ENCODE peak calls at places on chromosomes 3 and 15, in eight cellular contexts. One of them, this sample, is unnamed.

GRCh38 chr3:48186993-48187578 is 1.1 kb downstream of the CDC25A start:
- DNase-seq in cardiac fibroblast: peak
- DNase-seq in esophagus muscularis mucosa: no peak
- DNase-seq in astrocyte of the cerebellum: no peak
- DNase-seq in lower lobe of right lung: no peak
- DNase-seq in tibial artery: no peak
- DNase-seq in AG09309: no peak
- DNase-seq in heart left ventricle: no peak
- DNase-seq in this sample: no peak

GRCh38 chr15:96353931-96354730 is 23.6 kb downstream of the NR2F2 start:
- DNase-seq in heart left ventricle: peak
- DNase-seq in astrocyte of the cerebellum: no peak
- DNase-seq in lower lobe of right lung: no peak
- DNase-seq in tibial artery: peak
- DNase-seq in AG09309: no peak
- DNase-seq in cardiac fibroblast: peak
- DNase-seq in esophagus muscularis mucosa: no peak
- DNase-seq in this sample: no peak

GRCh38 chr3:183360971-183361624 is 67.3 kb downstream of the MCF2L2 start:
- DNase-seq in astrocyte of the cerebellum: no peak
- DNase-seq in heart left ventricle: no peak
- DNase-seq in cardiac fibroblast: no peak
- DNase-seq in esophagus muscularis mucosa: no peak
- DNase-seq in lower lobe of right lung: no peak
- DNase-seq in tibial artery: no peak
- DNase-seq in AG09309: no peak
- DNase-seq in this sample: no peak

GRCh38 chr3:126056681-126057546 is 27.0 kb downstream of the SLC41A3 start:
- DNase-seq in esophagus muscularis mucosa: peak
- DNase-seq in lower lobe of right lung: no peak
- DNase-seq in AG09309: no peak
- DNase-seq in tibial artery: no peak
- DNase-seq in heart left ventricle: peak
- DNase-seq in astrocyte of the cerebellum: peak
- DNase-seq in cardiac fibroblast: peak
- DNase-seq in this sample: no peak

GRCh38 chr3:45409921-45410320 is 21.5 kb downstream of the LARS2 start:
- DNase-seq in tibial artery: no peak
- DNase-seq in esophagus muscularis mucosa: no peak
- DNase-seq in AG09309: no peak
- DNase-seq in cardiac fibroblast: peak
- DNase-seq in heart left ventricle: no peak
- DNase-seq in astrocyte of the cerebellum: peak
- DNase-seq in lower lobe of right lung: no peak
- DNase-seq in this sample: no peak

GRCh38 chr15:94199725-94200124 is 31.6 kb upstream of the MCTP2 start:
- DNase-seq in tibial artery: no peak
- DNase-seq in esophagus muscularis mucosa: no peak
- DNase-seq in heart left ventricle: no peak
- DNase-seq in cardiac fibroblast: no peak
- DNase-seq in AG09309: no peak
- DNase-seq in lower lobe of right lung: no peak
- DNase-seq in astrocyte of the cerebellum: no peak
- DNase-seq in this sample: no peak

GRCh38 chr15:31367730-31368344 is 41.2 kb downstream of the KLF13 start:
- DNase-seq in tibial artery: no peak
- DNase-seq in esophagus muscularis mucosa: no peak
- DNase-seq in cardiac fibroblast: no peak
- DNase-seq in astrocyte of the cerebellum: no peak
- DNase-seq in AG09309: no peak
- DNase-seq in heart left ventricle: no peak
- DNase-seq in lower lobe of right lung: peak
- DNase-seq in this sample: no peak

GRCh38 chr15:40150163-40150925 is 10.5 kb upstream of the BUB1B start:
- DNase-seq in cardiac fibroblast: peak
- DNase-seq in lower lobe of right lung: no peak
- DNase-seq in astrocyte of the cerebellum: peak
- DNase-seq in esophagus muscularis mucosa: peak
- DNase-seq in heart left ventricle: no peak
- DNase-seq in tibial artery: no peak
- DNase-seq in AG09309: no peak
- DNase-seq in this sample: no peak

GRCh38 chr3:107235193-107235922 is 141.9 kb upstream of the CCDC54 start:
- DNase-seq in astrocyte of the cerebellum: no peak
- DNase-seq in esophagus muscularis mucosa: no peak
- DNase-seq in lower lobe of right lung: no peak
- DNase-seq in cardiac fibroblast: peak
- DNase-seq in AG09309: no peak
- DNase-seq in tibial artery: no peak
- DNase-seq in heart left ventricle: no peak
- DNase-seq in this sample: no peak
- H3K4me3 ChIP-seq in astrocyte of the cerebellum: peak
- H3K4me3 ChIP-seq in esophagus muscularis mucosa: peak
- H3K4me3 ChIP-seq in lower lobe of right lung: peak
- H3K4me3 ChIP-seq in cardiac fibroblast: peak
- H3K4me3 ChIP-seq in AG09309: peak
- H3K4me3 ChIP-seq in tibial artery: peak
- H3K4me3 ChIP-seq in heart left ventricle: peak
- H3K4me3 ChIP-seq in this sample: peak

GRCh38 chr15:45586990-45587860 is at the start of gene BLOC1S6:
- DNase-seq in AG09309: peak
- DNase-seq in heart left ventricle: peak
- DNase-seq in esophagus muscularis mucosa: peak
- DNase-seq in lower lobe of right lung: peak
- DNase-seq in tibial artery: peak
- DNase-seq in astrocyte of the cerebellum: peak
- DNase-seq in cardiac fibroblast: peak
- DNase-seq in this sample: peak

GRCh38 chr15:45587861-45588170 is 637 bp downstream of the BLOC1S6 start:
- DNase-seq in AG09309: no peak
- DNase-seq in tibial artery: no peak
- DNase-seq in esophagus muscularis mucosa: no peak
- DNase-seq in astrocyte of the cerebellum: no peak
- DNase-seq in heart left ventricle: no peak
- DNase-seq in cardiac fibroblast: no peak
- DNase-seq in lower lobe of right lung: no peak
- DNase-seq in this sample: no peak

GRCh38 chr15:45585069-45585468 is 2.1 kb upstream of the BLOC1S6 start:
- DNase-seq in AG09309: no peak
- DNase-seq in astrocyte of the cerebellum: no peak
- DNase-seq in lower lobe of right lung: no peak
- DNase-seq in esophagus muscularis mucosa: peak
- DNase-seq in heart left ventricle: no peak
- DNase-seq in cardiac fibroblast: no peak
- DNase-seq in tibial artery: no peak
- DNase-seq in this sample: no peak

GRCh38 chr15:45588199-45588910 is 1.2 kb downstream of the BLOC1S6 start:
- DNase-seq in heart left ventricle: no peak
- DNase-seq in AG09309: no peak
- DNase-seq in esophagus muscularis mucosa: peak
- DNase-seq in cardiac fibroblast: peak
- DNase-seq in lower lobe of right lung: no peak
- DNase-seq in astrocyte of the cerebellum: no peak
- DNase-seq in tibial artery: no peak
- DNase-seq in this sample: no peak

GRCh38 chr15:45589296-45589695 is 2.1 kb downstream of the BLOC1S6 start:
- DNase-seq in lower lobe of right lung: no peak
- DNase-seq in heart left ventricle: no peak
- DNase-seq in astrocyte of the cerebellum: no peak
- DNase-seq in esophagus muscularis mucosa: no peak
- DNase-seq in AG09309: no peak
- DNase-seq in tibial artery: no peak
- DNase-seq in cardiac fibroblast: peak
- DNase-seq in this sample: no peak
- H3K4me3 ChIP-seq in lower lobe of right lung: peak
- H3K4me3 ChIP-seq in heart left ventricle: no peak
- H3K4me3 ChIP-seq in astrocyte of the cerebellum: peak
- H3K4me3 ChIP-seq in esophagus muscularis mucosa: no peak
- H3K4me3 ChIP-seq in AG09309: no peak
- H3K4me3 ChIP-seq in tibial artery: no peak
- H3K4me3 ChIP-seq in cardiac fibroblast: no peak
- H3K4me3 ChIP-seq in this sample: peak

GRCh38 chr3:129003578-129004112 is 2.5 kb downstream of the EFCC1 start:
- DNase-seq in heart left ventricle: peak
- DNase-seq in AG09309: no peak
- DNase-seq in lower lobe of right lung: peak
- DNase-seq in astrocyte of the cerebellum: no peak
- DNase-seq in esophagus muscularis mucosa: no peak
- DNase-seq in tibial artery: peak
- DNase-seq in cardiac fibroblast: no peak
- DNase-seq in this sample: peak

GRCh38 chr3:129007792-129008191 is 6.7 kb downstream of the EFCC1 start:
- DNase-seq in esophagus muscularis mucosa: no peak
- DNase-seq in cardiac fibroblast: no peak
- DNase-seq in AG09309: no peak
- DNase-seq in heart left ventricle: peak
- DNase-seq in lower lobe of right lung: no peak
- DNase-seq in tibial artery: no peak
- DNase-seq in astrocyte of the cerebellum: no peak
- DNase-seq in this sample: no peak

GRCh38 chr3:129006864-129007263 is 5.8 kb downstream of the EFCC1 start:
- DNase-seq in tibial artery: no peak
- DNase-seq in esophagus muscularis mucosa: no peak
- DNase-seq in heart left ventricle: peak
- DNase-seq in lower lobe of right lung: no peak
- DNase-seq in astrocyte of the cerebellum: no peak
- DNase-seq in cardiac fibroblast: no peak
- DNase-seq in AG09309: no peak
- DNase-seq in this sample: no peak

GRCh38 chr3:129004639-129005295 is 3.7 kb downstream of the EFCC1 start:
- DNase-seq in lower lobe of right lung: no peak
- DNase-seq in AG09309: no peak
- DNase-seq in heart left ventricle: no peak
- DNase-seq in cardiac fibroblast: no peak
- DNase-seq in astrocyte of the cerebellum: no peak
- DNase-seq in tibial artery: no peak
- DNase-seq in esophagus muscularis mucosa: no peak
- DNase-seq in this sample: no peak

GRCh38 chr3:129005526-129006303 is 4.6 kb downstream of the EFCC1 start:
- DNase-seq in tibial artery: no peak
- DNase-seq in esophagus muscularis mucosa: no peak
- DNase-seq in heart left ventricle: peak
- DNase-seq in AG09309: no peak
- DNase-seq in cardiac fibroblast: no peak
- DNase-seq in astrocyte of the cerebellum: no peak
- DNase-seq in lower lobe of right lung: peak
- DNase-seq in this sample: no peak
- H3K4me3 ChIP-seq in tibial artery: no peak
- H3K4me3 ChIP-seq in esophagus muscularis mucosa: no peak
- H3K4me3 ChIP-seq in heart left ventricle: no peak
- H3K4me3 ChIP-seq in AG09309: no peak
- H3K4me3 ChIP-seq in cardiac fibroblast: no peak
- H3K4me3 ChIP-seq in astrocyte of the cerebellum: no peak
- H3K4me3 ChIP-seq in lower lobe of right lung: no peak
- H3K4me3 ChIP-seq in this sample: no peak

GRCh38 chr15:82058517-82059204 is 12.8 kb upstream of the MEX3B start:
- DNase-seq in lower lobe of right lung: no peak
- DNase-seq in heart left ventricle: no peak
- DNase-seq in cardiac fibroblast: no peak
- DNase-seq in AG09309: no peak
- DNase-seq in esophagus muscularis mucosa: no peak
- DNase-seq in tibial artery: no peak
- DNase-seq in astrocyte of the cerebellum: no peak
- DNase-seq in this sample: no peak
- H3K4me3 ChIP-seq in lower lobe of right lung: no peak
- H3K4me3 ChIP-seq in heart left ventricle: no peak
- H3K4me3 ChIP-seq in cardiac fibroblast: no peak
- H3K4me3 ChIP-seq in AG09309: no peak
- H3K4me3 ChIP-seq in esophagus muscularis mucosa: no peak
- H3K4me3 ChIP-seq in tibial artery: no peak
- H3K4me3 ChIP-seq in astrocyte of the cerebellum: no peak
- H3K4me3 ChIP-seq in this sample: no peak

DNA sequence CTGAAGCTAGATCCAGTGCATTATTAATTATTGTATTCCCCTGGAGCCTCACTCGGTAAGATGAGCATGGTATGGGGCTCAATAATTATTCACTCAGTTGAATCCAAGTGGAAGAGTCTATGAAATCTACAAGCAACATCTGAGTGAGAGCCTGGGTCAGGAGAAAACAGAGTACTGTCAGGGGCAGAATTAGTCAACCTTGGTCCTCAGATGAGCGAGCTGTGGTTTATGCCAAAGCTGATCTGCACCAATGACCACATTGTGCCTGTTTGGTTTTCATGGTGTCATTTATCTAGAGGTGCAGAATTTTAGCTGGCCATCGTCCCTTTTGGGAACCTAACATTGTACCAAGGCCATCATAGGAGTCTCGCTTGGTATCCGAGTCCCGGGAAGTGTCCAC is 93.7 kb upstream of the UBE2E1 start:
- DNase-seq in cardiac fibroblast: peak
- DNase-seq in AG09309: no peak
- DNase-seq in heart left ventricle: no peak
- DNase-seq in tibial artery: no peak
- DNase-seq in astrocyte of the cerebellum: no peak
- DNase-seq in lower lobe of right lung: no peak
- DNase-seq in esophagus muscularis mucosa: no peak
- DNase-seq in this sample: no peak
- H3K4me3 ChIP-seq in cardiac fibroblast: no peak
- H3K4me3 ChIP-seq in AG09309: no peak
- H3K4me3 ChIP-seq in heart left ventricle: peak
- H3K4me3 ChIP-seq in tibial artery: no peak
- H3K4me3 ChIP-seq in astrocyte of the cerebellum: no peak
- H3K4me3 ChIP-seq in lower lobe of right lung: no peak
- H3K4me3 ChIP-seq in esophagus muscularis mucosa: peak
- H3K4me3 ChIP-seq in this sample: no peak

DNA sequence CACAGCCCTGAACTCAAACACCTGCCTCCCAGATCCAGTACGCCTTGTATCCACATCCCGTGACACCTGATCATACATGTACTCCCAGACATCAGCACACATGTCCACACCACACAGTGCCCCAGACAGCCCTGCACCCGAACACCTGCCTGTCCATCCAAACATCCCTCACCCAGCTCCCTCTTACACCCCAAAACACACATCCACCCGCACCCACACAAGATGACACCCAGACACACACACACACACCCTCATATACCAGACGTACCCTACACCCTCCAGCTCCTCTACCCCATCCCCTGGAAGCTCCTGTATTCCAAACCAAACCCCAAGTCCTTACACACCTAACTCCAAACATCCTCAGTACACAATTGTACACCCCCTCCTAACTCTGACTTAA is 735 bp downstream of the CAMK1 start:
- DNase-seq in cardiac fibroblast: no peak
- DNase-seq in lower lobe of right lung: no peak
- DNase-seq in astrocyte of the cerebellum: no peak
- DNase-seq in esophagus muscularis mucosa: no peak
- DNase-seq in AG09309: no peak
- DNase-seq in heart left ventricle: no peak
- DNase-seq in tibial artery: no peak
- DNase-seq in this sample: no peak
- H3K4me3 ChIP-seq in cardiac fibroblast: peak
- H3K4me3 ChIP-seq in lower lobe of right lung: peak
- H3K4me3 ChIP-seq in astrocyte of the cerebellum: peak
- H3K4me3 ChIP-seq in esophagus muscularis mucosa: peak
- H3K4me3 ChIP-seq in AG09309: peak
- H3K4me3 ChIP-seq in heart left ventricle: peak
- H3K4me3 ChIP-seq in tibial artery: peak
- H3K4me3 ChIP-seq in this sample: peak

DNA sequence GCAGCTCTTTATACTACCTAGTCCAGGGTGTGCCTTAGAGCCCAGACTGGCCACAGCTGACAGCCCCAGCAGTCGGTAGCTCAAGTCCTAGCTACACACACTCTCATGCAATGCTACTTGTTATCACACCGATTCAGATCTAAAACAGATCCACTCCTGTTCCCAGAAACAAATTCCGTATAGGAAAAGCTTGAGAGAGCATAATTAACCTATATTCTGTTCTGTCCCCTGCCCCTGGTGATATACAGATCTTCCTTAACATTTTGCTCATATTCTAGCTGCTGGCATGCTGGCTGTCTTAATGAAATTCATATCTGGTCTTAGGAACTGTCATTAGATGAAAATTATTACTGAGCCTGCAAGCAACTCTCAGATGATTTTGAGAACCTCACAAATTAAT is 204.3 kb downstream of the SOX2 start:
- DNase-seq in lower lobe of right lung: no peak
- DNase-seq in cardiac fibroblast: no peak
- DNase-seq in heart left ventricle: no peak
- DNase-seq in esophagus muscularis mucosa: no peak
- DNase-seq in tibial artery: no peak
- DNase-seq in astrocyte of the cerebellum: no peak
- DNase-seq in AG09309: no peak
- DNase-seq in this sample: no peak
- H3K4me3 ChIP-seq in lower lobe of right lung: no peak
- H3K4me3 ChIP-seq in cardiac fibroblast: no peak
- H3K4me3 ChIP-seq in heart left ventricle: no peak
- H3K4me3 ChIP-seq in esophagus muscularis mucosa: no peak
- H3K4me3 ChIP-seq in tibial artery: no peak
- H3K4me3 ChIP-seq in astrocyte of the cerebellum: no peak
- H3K4me3 ChIP-seq in AG09309: no peak
- H3K4me3 ChIP-seq in this sample: no peak

This sample was measured in CD4-positive, CD25-positive, alpha-beta regulatory T cell.